ENCODE peak calls at places on chromosome 21, in eight cellular contexts. One of them, this sample, is unnamed.

GRCh38 chr21:16514316-16514715 is 784.5 kb downstream of the USP25 start:
- DNase-seq in fibroblast of lung: peak; percentile 93
- DNase-seq in fibroblast of mammary gland: peak; percentile 44
- DNase-seq in HAP-1: no peak
- DNase-seq in transverse colon: no peak
- DNase-seq in hepatocyte: no peak
- DNase-seq in MM.1S: no peak
- DNase-seq in GM23338: no peak
- DNase-seq in this sample: peak; percentile 55

GRCh38 chr21:43885721-43886120 is 20.7 kb downstream of the AGPAT3 start:
- DNase-seq in fibroblast of mammary gland: no peak
- DNase-seq in MM.1S: no peak
- DNase-seq in GM23338: no peak
- DNase-seq in HAP-1: no peak
- DNase-seq in fibroblast of lung: no peak
- DNase-seq in transverse colon: no peak
- DNase-seq in hepatocyte: no peak
- DNase-seq in this sample: no peak

GRCh38 chr21:14677639-14678179 is 131.6 kb upstream of the SAMSN1 start:
- DNase-seq in hepatocyte: no peak
- DNase-seq in transverse colon: no peak
- DNase-seq in MM.1S: no peak
- DNase-seq in fibroblast of mammary gland: no peak
- DNase-seq in fibroblast of lung: no peak
- DNase-seq in HAP-1: no peak
- DNase-seq in GM23338: no peak
- DNase-seq in this sample: no peak

GRCh38 chr21:15549671-15550070 is 180.1 kb upstream of the USP25 start:
- DNase-seq in HAP-1: no peak
- DNase-seq in fibroblast of mammary gland: no peak
- DNase-seq in transverse colon: no peak
- DNase-seq in GM23338: peak; percentile 67
- DNase-seq in MM.1S: no peak
- DNase-seq in fibroblast of lung: peak; percentile 20
- DNase-seq in hepatocyte: no peak
- DNase-seq in this sample: no peak

GRCh38 chr21:14762734-14763694 is 216.9 kb upstream of the SAMSN1 start:
- DNase-seq in MM.1S: peak; percentile 89
- DNase-seq in fibroblast of lung: no peak
- DNase-seq in fibroblast of mammary gland: no peak
- DNase-seq in GM23338: no peak
- DNase-seq in hepatocyte: no peak
- DNase-seq in transverse colon: no peak
- DNase-seq in HAP-1: no peak
- DNase-seq in this sample: no peak

GRCh38 chr21:38679531-38679930 is 126.2 kb upstream of the ETS2 start:
- DNase-seq in transverse colon: no peak
- DNase-seq in GM23338: no peak
- DNase-seq in MM.1S: peak; percentile 77
- DNase-seq in fibroblast of lung: peak; percentile 85
- DNase-seq in HAP-1: no peak
- DNase-seq in hepatocyte: no peak
- DNase-seq in fibroblast of mammary gland: peak; percentile 60
- DNase-seq in this sample: peak; percentile 39

GRCh38 chr21:29372063-29372802 is 73.5 kb downstream of the BACH1 start:
- DNase-seq in transverse colon: peak; percentile 42
- DNase-seq in fibroblast of lung: peak; percentile 75
- DNase-seq in MM.1S: peak; percentile 77
- DNase-seq in hepatocyte: peak; percentile 85
- DNase-seq in fibroblast of mammary gland: peak; percentile 86
- DNase-seq in HAP-1: peak; percentile 72
- DNase-seq in GM23338: peak; percentile 92
- DNase-seq in this sample: peak; percentile 52

GRCh38 chr21:43697758-43698643 is 20.9 kb upstream of the PDXK start:
- DNase-seq in MM.1S: no peak
- DNase-seq in fibroblast of mammary gland: peak; percentile 51
- DNase-seq in GM23338: no peak
- DNase-seq in transverse colon: no peak
- DNase-seq in fibroblast of lung: peak; percentile 23
- DNase-seq in hepatocyte: no peak
- DNase-seq in HAP-1: no peak
- DNase-seq in this sample: no peak

GRCh38 chr21:36171741-36172331 is 15.2 kb downstream of the DOP1B start:
- DNase-seq in fibroblast of lung: no peak
- DNase-seq in fibroblast of mammary gland: no peak
- DNase-seq in hepatocyte: no peak
- DNase-seq in transverse colon: no peak
- DNase-seq in HAP-1: no peak
- DNase-seq in GM23338: no peak
- DNase-seq in MM.1S: no peak
- DNase-seq in this sample: no peak

GRCh38 chr21:31098576-31099005 is 60.3 kb upstream of the KRTAP19-8 start:
- DNase-seq in HAP-1: peak; percentile 83
- DNase-seq in fibroblast of mammary gland: peak; percentile 56
- DNase-seq in hepatocyte: peak; percentile 78
- DNase-seq in fibroblast of lung: peak; percentile 45
- DNase-seq in GM23338: peak; percentile 90
- DNase-seq in MM.1S: peak; percentile 56
- DNase-seq in transverse colon: peak; percentile 63
- DNase-seq in this sample: peak; percentile 24

GRCh38 chr21:37202221-37202805 is 64.8 kb downstream of the VPS26C start:
- DNase-seq in fibroblast of mammary gland: no peak
- DNase-seq in fibroblast of lung: no peak
- DNase-seq in GM23338: no peak
- DNase-seq in hepatocyte: no peak
- DNase-seq in transverse colon: no peak
- DNase-seq in MM.1S: no peak
- DNase-seq in HAP-1: no peak
- DNase-seq in this sample: no peak

GRCh38 chr21:37195649-37196048 is 71.5 kb downstream of the VPS26C start:
- DNase-seq in fibroblast of mammary gland: no peak
- DNase-seq in MM.1S: no peak
- DNase-seq in transverse colon: no peak
- DNase-seq in GM23338: no peak
- DNase-seq in HAP-1: no peak
- DNase-seq in hepatocyte: no peak
- DNase-seq in fibroblast of lung: no peak
- DNase-seq in this sample: no peak

GRCh38 chr21:37196847-37197246 is 70.3 kb downstream of the VPS26C start:
- DNase-seq in transverse colon: no peak
- DNase-seq in hepatocyte: no peak
- DNase-seq in fibroblast of mammary gland: no peak
- DNase-seq in GM23338: no peak
- DNase-seq in fibroblast of lung: no peak
- DNase-seq in HAP-1: no peak
- DNase-seq in MM.1S: no peak
- DNase-seq in this sample: no peak

GRCh38 chr21:37200641-37201480 is 66.3 kb downstream of the VPS26C start:
- DNase-seq in fibroblast of lung: no peak
- DNase-seq in fibroblast of mammary gland: no peak
- DNase-seq in MM.1S: no peak
- DNase-seq in transverse colon: no peak
- DNase-seq in HAP-1: no peak
- DNase-seq in hepatocyte: no peak
- DNase-seq in GM23338: no peak
- DNase-seq in this sample: no peak

DNA sequence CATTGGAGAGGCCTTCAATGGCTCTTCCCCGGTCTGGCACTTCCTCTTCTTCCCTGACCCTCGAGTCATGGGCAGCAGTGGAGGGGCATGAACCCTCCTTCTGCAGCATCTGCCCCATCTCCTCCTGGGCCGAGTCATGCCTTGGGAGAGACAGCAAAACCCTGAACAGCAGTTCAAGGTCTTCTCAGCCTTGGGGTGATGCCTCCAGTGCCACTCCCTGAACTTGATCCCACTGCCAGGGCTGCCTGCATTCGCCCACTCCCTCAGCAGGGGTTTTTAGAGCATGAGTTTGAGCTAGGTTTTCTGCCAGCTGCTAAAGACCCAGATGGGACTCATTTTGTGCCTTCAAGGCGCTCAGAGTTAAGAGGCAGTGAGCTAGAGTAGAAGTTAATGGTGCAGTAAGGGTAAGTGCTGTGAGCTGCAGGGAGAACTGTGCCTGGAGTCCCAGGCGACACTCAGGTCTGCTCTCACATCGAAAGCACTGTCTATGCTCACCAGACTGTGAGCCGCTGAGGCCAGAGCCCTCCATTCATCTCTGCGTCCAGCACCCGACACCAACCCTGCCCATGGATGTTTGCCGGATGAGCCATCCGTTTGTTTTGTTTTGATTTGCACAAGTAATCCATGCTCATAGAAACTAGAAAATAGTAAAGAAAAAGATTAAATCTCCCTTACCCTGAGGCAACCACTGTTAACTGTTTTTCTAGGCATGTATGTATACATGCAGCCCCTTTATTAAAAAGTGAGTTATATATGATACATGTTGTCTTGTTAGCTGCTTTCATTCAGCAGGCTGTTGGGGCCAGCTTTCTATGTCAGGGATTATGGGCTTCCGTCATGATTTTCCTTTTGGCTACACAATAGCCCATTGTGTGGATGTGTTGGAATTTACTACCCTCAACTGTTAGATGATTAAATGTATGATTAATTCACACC is 67.9 kb downstream of the VPS26C start:
- DNase-seq in transverse colon: no peak
- DNase-seq in hepatocyte: no peak
- DNase-seq in GM23338: no peak
- DNase-seq in HAP-1: peak; percentile 67
- DNase-seq in fibroblast of mammary gland: no peak
- DNase-seq in fibroblast of lung: peak; percentile 80
- DNase-seq in MM.1S: no peak
- DNase-seq in this sample: peak; percentile 91
- H3K4me3 ChIP-seq in transverse colon: no peak overlapping the region
- H3K4me3 ChIP-seq in hepatocyte: no peak overlapping the region
- H3K4me3 ChIP-seq in GM23338: no peak overlapping the region
- H3K4me3 ChIP-seq in HAP-1: no peak overlapping the region
- H3K4me3 ChIP-seq in fibroblast of mammary gland: no peak overlapping the region
- H3K4me3 ChIP-seq in fibroblast of lung: no peak overlapping the region
- H3K4me3 ChIP-seq in MM.1S: no peak overlapping the region
- H3K4me3 ChIP-seq in this sample: no peak overlapping the region

GRCh38 chr21:42461185-42461520 is 34.9 kb downstream of the RSPH1 start:
- DNase-seq in fibroblast of mammary gland: no peak
- DNase-seq in MM.1S: no peak
- DNase-seq in GM23338: no peak
- DNase-seq in hepatocyte: no peak
- DNase-seq in fibroblast of lung: no peak
- DNase-seq in transverse colon: peak; percentile 43
- DNase-seq in HAP-1: no peak
- DNase-seq in this sample: no peak
- H3K4me3 ChIP-seq in fibroblast of mammary gland: no peak overlapping the region
- H3K4me3 ChIP-seq in MM.1S: no peak overlapping the region
- H3K4me3 ChIP-seq in GM23338: no peak overlapping the region
- H3K4me3 ChIP-seq in hepatocyte: no peak overlapping the region
- H3K4me3 ChIP-seq in fibroblast of lung: no peak overlapping the region
- H3K4me3 ChIP-seq in transverse colon: no peak overlapping the region
- H3K4me3 ChIP-seq in HAP-1: no peak overlapping the region
- H3K4me3 ChIP-seq in this sample: no peak overlapping the region

GRCh38 chr21:28334407-28334806 is 658.3 kb downstream of the LTN1 start:
- DNase-seq in hepatocyte: no peak
- DNase-seq in MM.1S: no peak
- DNase-seq in transverse colon: no peak
- DNase-seq in fibroblast of lung: peak; percentile 24
- DNase-seq in GM23338: no peak
- DNase-seq in fibroblast of mammary gland: peak; percentile 21
- DNase-seq in HAP-1: no peak
- DNase-seq in this sample: peak; percentile 57
- H3K4me3 ChIP-seq in hepatocyte: no peak overlapping the region
- H3K4me3 ChIP-seq in MM.1S: no peak overlapping the region
- H3K4me3 ChIP-seq in transverse colon: no peak overlapping the region
- H3K4me3 ChIP-seq in fibroblast of lung: no peak overlapping the region
- H3K4me3 ChIP-seq in GM23338: no peak overlapping the region
- H3K4me3 ChIP-seq in fibroblast of mammary gland: no peak overlapping the region
- H3K4me3 ChIP-seq in HAP-1: no peak overlapping the region
- H3K4me3 ChIP-seq in this sample: no peak overlapping the region

DNA sequence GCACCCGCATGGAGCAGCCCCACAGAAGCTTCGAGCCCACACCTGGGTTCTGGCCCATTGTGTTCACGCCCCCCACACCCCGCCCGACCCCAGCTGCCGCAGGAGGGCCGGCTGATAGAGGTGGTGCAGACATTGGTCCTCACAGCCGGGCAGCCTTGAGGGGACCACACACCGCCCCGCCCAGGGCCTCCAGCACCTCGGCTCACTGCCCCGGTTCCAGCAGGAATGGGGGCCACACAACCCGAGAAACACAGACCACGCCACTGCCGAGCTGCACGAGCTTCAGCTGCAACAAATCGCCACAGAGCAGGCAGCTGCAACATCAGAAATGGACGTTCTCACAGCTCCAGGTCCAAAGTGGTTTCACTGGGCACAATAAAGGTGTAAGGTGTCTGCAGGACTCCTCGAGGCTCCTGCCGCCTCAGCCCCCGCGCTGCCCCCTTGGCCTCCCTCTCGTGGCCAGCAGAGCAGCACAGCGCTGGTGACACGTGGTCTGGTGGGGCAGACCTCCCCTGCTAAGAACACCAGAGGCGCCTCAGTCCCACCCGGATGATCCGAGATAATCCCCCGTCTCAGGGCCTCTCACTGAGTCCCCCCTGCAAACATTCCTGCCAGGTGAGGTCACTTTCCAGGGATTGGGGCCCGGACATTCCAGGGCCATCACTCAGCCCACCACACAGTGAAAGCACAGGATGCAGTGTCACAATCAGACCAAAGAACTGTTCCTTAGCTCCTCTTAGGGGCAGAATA is 62.3 kb upstream of the ADARB1 start:
- DNase-seq in transverse colon: peak; percentile 19
- DNase-seq in hepatocyte: peak; percentile 93
- DNase-seq in HAP-1: peak; percentile 58
- DNase-seq in GM23338: peak; percentile 87
- DNase-seq in fibroblast of lung: peak; percentile 91
- DNase-seq in fibroblast of mammary gland: peak; percentile 83
- DNase-seq in MM.1S: no peak
- DNase-seq in this sample: peak; percentile 92
- H3K4me3 ChIP-seq in transverse colon: no peak overlapping the region
- H3K4me3 ChIP-seq in hepatocyte: no peak overlapping the region
- H3K4me3 ChIP-seq in HAP-1: no peak overlapping the region
- H3K4me3 ChIP-seq in GM23338: peak overlapping the region; percentile 21
- H3K4me3 ChIP-seq in fibroblast of lung: no peak overlapping the region
- H3K4me3 ChIP-seq in fibroblast of mammary gland: no peak overlapping the region
- H3K4me3 ChIP-seq in MM.1S: no peak overlapping the region
- H3K4me3 ChIP-seq in this sample: no peak overlapping the region

DNA sequence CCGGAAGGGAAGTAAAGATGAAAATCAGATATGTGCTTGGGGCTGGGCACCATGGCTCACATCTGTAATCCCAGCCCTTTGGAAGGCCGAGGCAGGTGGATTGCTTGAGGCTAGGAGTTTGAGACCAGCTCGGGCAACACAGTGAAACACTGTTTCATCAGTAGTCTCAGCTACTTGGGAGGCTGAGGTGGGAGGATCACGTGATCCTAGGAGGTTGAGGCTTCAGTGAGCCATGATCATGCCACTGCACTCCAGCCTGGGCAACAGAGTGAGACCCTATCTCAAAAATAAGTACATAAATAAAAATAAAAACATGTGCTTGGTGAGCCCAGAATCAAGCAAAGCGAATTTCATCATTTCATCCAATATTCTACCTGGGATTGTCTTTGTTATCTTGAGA is 23.3 kb upstream of the PCP4 start:
- DNase-seq in fibroblast of lung: no peak
- DNase-seq in GM23338: no peak
- DNase-seq in hepatocyte: no peak
- DNase-seq in transverse colon: no peak
- DNase-seq in MM.1S: no peak
- DNase-seq in HAP-1: no peak
- DNase-seq in fibroblast of mammary gland: no peak
- DNase-seq in this sample: no peak
- H3K4me3 ChIP-seq in fibroblast of lung: no peak overlapping the region
- H3K4me3 ChIP-seq in GM23338: no peak overlapping the region
- H3K4me3 ChIP-seq in hepatocyte: no peak overlapping the region
- H3K4me3 ChIP-seq in transverse colon: no peak overlapping the region
- H3K4me3 ChIP-seq in MM.1S: no peak overlapping the region
- H3K4me3 ChIP-seq in HAP-1: no peak overlapping the region
- H3K4me3 ChIP-seq in fibroblast of mammary gland: no peak overlapping the region
- H3K4me3 ChIP-seq in this sample: no peak overlapping the region

This sample was measured in mammary epithelial cell.